ENCODE peak calls at places on chromosomes 13 and 19, in four cellular contexts. One of them, this sample, is unnamed.

GRCh38 chr19:35509018-35509652 is 4.3 kb downstream of the DMKN start:
- DNase-seq in neuronal stem cell: no peak
- DNase-seq in cardiac muscle cell: peak; percentile 63
- DNase-seq in HepG2: peak; percentile 42
- DNase-seq in this sample: no peak

GRCh38 chr19:44958090-44958489 is 2.9 kb downstream of the CLPTM1 start:
- DNase-seq in neuronal stem cell: no peak
- DNase-seq in cardiac muscle cell: no peak
- DNase-seq in HepG2: no peak
- DNase-seq in this sample: no peak

GRCh38 chr13:49976314-49977258 is 20.3 kb upstream of the TRIM13 start:
- DNase-seq in neuronal stem cell: peak; percentile 71
- DNase-seq in cardiac muscle cell: peak; percentile 85
- DNase-seq in HepG2: peak; percentile 65
- DNase-seq in this sample: peak; percentile 68

GRCh38 chr19:17967258-17968051 is 548 bp downstream of the KCNN1 start:
- DNase-seq in neuronal stem cell: no peak
- DNase-seq in cardiac muscle cell: no peak
- DNase-seq in HepG2: no peak
- DNase-seq in this sample: no peak

GRCh38 chr13:78993792-78994191 is 334.8 kb upstream of the OBI1 start:
- DNase-seq in neuronal stem cell: no peak
- DNase-seq in cardiac muscle cell: no peak
- DNase-seq in HepG2: no peak
- DNase-seq in this sample: no peak

GRCh38 chr13:92843549-92843948 is 383.1 kb upstream of the GPC6 start:
- DNase-seq in neuronal stem cell: no peak
- DNase-seq in cardiac muscle cell: no peak
- DNase-seq in HepG2: no peak
- DNase-seq in this sample: no peak

GRCh38 chr19:18029617-18030338 is 21.8 kb downstream of the ARRDC2 start:
- DNase-seq in neuronal stem cell: no peak
- DNase-seq in cardiac muscle cell: no peak
- DNase-seq in HepG2: peak; percentile 79
- DNase-seq in this sample: no peak

GRCh38 chr19:36032251-36033104 is at the start of gene CLIP3:
- DNase-seq in neuronal stem cell: peak; percentile 75
- DNase-seq in cardiac muscle cell: peak; percentile 78
- DNase-seq in HepG2: no peak
- DNase-seq in this sample: no peak

GRCh38 chr13:91142572-91142971 is 204.9 kb upstream of the MIR17HG start:
- DNase-seq in neuronal stem cell: no peak
- DNase-seq in cardiac muscle cell: no peak
- DNase-seq in HepG2: no peak
- DNase-seq in this sample: no peak

GRCh38 chr13:93227906-93228801 is 1.5 kb downstream of the GPC6 start:
- DNase-seq in neuronal stem cell: peak; percentile 89
- DNase-seq in cardiac muscle cell: peak; percentile 92
- DNase-seq in HepG2: peak; percentile 80
- DNase-seq in this sample: no peak

GRCh38 chr13:100898431-100898830 is 223.8 kb upstream of the TMTC4 start:
- DNase-seq in neuronal stem cell: no peak
- DNase-seq in cardiac muscle cell: no peak
- DNase-seq in HepG2: no peak
- DNase-seq in this sample: no peak

GRCh38 chr13:53064721-53065120 is 36.1 kb downstream of the OLFM4 start:
- DNase-seq in neuronal stem cell: no peak
- DNase-seq in cardiac muscle cell: no peak
- DNase-seq in HepG2: no peak
- DNase-seq in this sample: no peak

GRCh38 chr19:7272856-7273578 is 21.2 kb downstream of the INSR start:
- DNase-seq in neuronal stem cell: no peak
- DNase-seq in cardiac muscle cell: no peak
- DNase-seq in HepG2: no peak
- DNase-seq in this sample: no peak

GRCh38 chr19:1360818-1361461 is 22.8 kb upstream of the NDUFS7 start:
- DNase-seq in neuronal stem cell: no peak
- DNase-seq in cardiac muscle cell: no peak
- DNase-seq in HepG2: no peak
- DNase-seq in this sample: no peak

GRCh38 chr13:25881136-25881926 is 170.5 kb downstream of the SHISA2 start:
- DNase-seq in neuronal stem cell: no peak
- DNase-seq in cardiac muscle cell: no peak
- DNase-seq in HepG2: no peak
- DNase-seq in this sample: no peak

GRCh38 chr19:49132974-49133609 is 13.7 kb downstream of the PPFIA3 start:
- DNase-seq in neuronal stem cell: no peak
- DNase-seq in cardiac muscle cell: peak; percentile 17
- DNase-seq in HepG2: no peak
- DNase-seq in this sample: no peak

GRCh38 chr19:45553464-45553863 is 31.1 kb downstream of the OPA3 start:
- DNase-seq in neuronal stem cell: no peak
- DNase-seq in cardiac muscle cell: peak; percentile 44
- DNase-seq in HepG2: no peak
- DNase-seq in this sample: no peak

GRCh38 chr19:51364200-51365106 is 1.7 kb downstream of the ETFB start:
- DNase-seq in neuronal stem cell: no peak
- DNase-seq in cardiac muscle cell: no peak
- DNase-seq in HepG2: peak; percentile 76
- DNase-seq in this sample: no peak

GRCh38 chr19:40443930-40444180 is 280 bp downstream of the SERTAD3 start:
- DNase-seq in neuronal stem cell: peak; percentile 79
- DNase-seq in cardiac muscle cell: no peak
- DNase-seq in HepG2: no peak
- DNase-seq in this sample: no peak

GRCh38 chr19:28531979-28532378 is 681.0 kb downstream of the UQCRFS1 start:
- DNase-seq in neuronal stem cell: no peak
- DNase-seq in cardiac muscle cell: no peak
- DNase-seq in HepG2: no peak
- DNase-seq in this sample: no peak

GRCh38 chr13:51148952-51149573 is 38.0 kb upstream of the C13orf42 start:
- DNase-seq in neuronal stem cell: peak; percentile 51
- DNase-seq in cardiac muscle cell: peak; percentile 76
- DNase-seq in HepG2: no peak
- DNase-seq in this sample: no peak

GRCh38 chr13:90049989-90050671 is 1297.4 kb upstream of the MIR17HG start:
- DNase-seq in neuronal stem cell: no peak
- DNase-seq in cardiac muscle cell: no peak
- DNase-seq in HepG2: no peak
- DNase-seq in this sample: no peak

GRCh38 chr19:1177322-1178114 is 3.5 kb upstream of the SBNO2 start:
- DNase-seq in neuronal stem cell: no peak
- DNase-seq in cardiac muscle cell: no peak
- DNase-seq in HepG2: no peak
- DNase-seq in this sample: no peak

GRCh38 chr19:2145831-2146241 is 5.5 kb downstream of the AP3D1 start:
- DNase-seq in neuronal stem cell: no peak
- DNase-seq in cardiac muscle cell: peak; percentile 29
- DNase-seq in HepG2: no peak
- DNase-seq in this sample: no peak

GRCh38 chr19:46841458-46842083 is 9.1 kb downstream of the AP2S1 start:
- DNase-seq in neuronal stem cell: no peak
- DNase-seq in cardiac muscle cell: peak; percentile 22
- DNase-seq in HepG2: no peak
- DNase-seq in this sample: no peak

GRCh38 chr19:17209126-17210036 is 5.8 kb upstream of the USE1 start:
- DNase-seq in neuronal stem cell: peak; percentile 48
- DNase-seq in cardiac muscle cell: peak; percentile 45
- DNase-seq in HepG2: no peak
- DNase-seq in this sample: peak; percentile 83

GRCh38 chr19:51637362-51637978 is 7.3 kb upstream of the SIGLEC5 start:
- DNase-seq in neuronal stem cell: no peak
- DNase-seq in cardiac muscle cell: no peak
- DNase-seq in HepG2: peak; percentile 33
- DNase-seq in this sample: no peak

GRCh38 chr13:40583738-40584137 is 82.7 kb downstream of the FOXO1 start:
- DNase-seq in neuronal stem cell: no peak
- DNase-seq in cardiac muscle cell: no peak
- DNase-seq in HepG2: no peak
- DNase-seq in this sample: no peak
- H3K4me1 ChIP-seq in neuronal stem cell: peaks cover 18% of the 10 kb centered on the region
- H3K4me1 ChIP-seq in cardiac muscle cell: peaks cover 13% of the 10 kb centered on the region
- H3K4me1 ChIP-seq in HepG2: peaks cover 65% of the 10 kb centered on the region
- H3K4me1 ChIP-seq in this sample: peaks cover 1% of the 10 kb centered on the region

GRCh38 chr13:44236370-44236769 is 137.3 kb upstream of the SERP2 start:
- DNase-seq in neuronal stem cell: no peak
- DNase-seq in cardiac muscle cell: no peak
- DNase-seq in HepG2: no peak
- DNase-seq in this sample: no peak
- H3K4me3 ChIP-seq in neuronal stem cell: no peak overlapping the region
- H3K4me3 ChIP-seq in cardiac muscle cell: no peak overlapping the region
- H3K4me3 ChIP-seq in HepG2: no peak overlapping the region
- H3K4me3 ChIP-seq in this sample: no peak overlapping the region

GRCh38 chr19:3403489-3404323 is 37.3 kb downstream of the NFIC start:
- DNase-seq in neuronal stem cell: no peak
- DNase-seq in cardiac muscle cell: peak; percentile 96
- DNase-seq in HepG2: peak; percentile 48
- DNase-seq in this sample: no peak
- H3K4me1 ChIP-seq in neuronal stem cell: no peaks in the 10 kb centered on the region
- H3K4me1 ChIP-seq in cardiac muscle cell: peaks cover 23% of the 10 kb centered on the region
- H3K4me1 ChIP-seq in HepG2: peaks cover 59% of the 10 kb centered on the region
- H3K4me1 ChIP-seq in this sample: peaks cover 1% of the 10 kb centered on the region

DNA sequence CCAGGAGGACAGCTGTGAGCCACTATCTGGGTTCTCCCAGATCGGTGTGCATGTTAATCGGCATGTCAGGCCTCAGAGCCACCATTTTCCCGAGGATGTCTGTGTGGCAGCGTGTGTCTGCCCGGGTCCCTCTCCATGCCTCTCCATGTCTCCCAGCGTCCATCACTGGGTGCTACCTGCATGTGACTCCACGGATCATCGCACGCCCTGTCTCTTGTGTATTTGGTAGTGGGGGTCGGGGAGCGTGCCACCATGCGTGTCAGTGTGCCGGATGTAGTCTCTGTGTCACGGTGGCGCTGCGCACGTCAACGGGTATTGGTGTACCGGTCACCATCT is 5.9 kb downstream of the NFIX start:
- DNase-seq in neuronal stem cell: no peak
- DNase-seq in cardiac muscle cell: no peak
- DNase-seq in HepG2: no peak
- DNase-seq in this sample: no peak
- H3K4me3 ChIP-seq in neuronal stem cell: no peak overlapping the region
- H3K4me3 ChIP-seq in cardiac muscle cell: no peak overlapping the region
- H3K4me3 ChIP-seq in HepG2: no peak overlapping the region
- H3K4me3 ChIP-seq in this sample: no peak overlapping the region

GRCh38 chr13:113815151-113816058 is 48.5 kb downstream of the GAS6 start:
- DNase-seq in neuronal stem cell: no peak
- DNase-seq in cardiac muscle cell: no peak
- DNase-seq in HepG2: no peak
- DNase-seq in this sample: no peak

GRCh38 chr13:113818700-113819295 is 45.1 kb downstream of the GAS6 start:
- DNase-seq in neuronal stem cell: no peak
- DNase-seq in cardiac muscle cell: no peak
- DNase-seq in HepG2: no peak
- DNase-seq in this sample: no peak

GRCh38 chr13:113816248-113816924 is 47.5 kb downstream of the GAS6 start:
- DNase-seq in neuronal stem cell: no peak
- DNase-seq in cardiac muscle cell: no peak
- DNase-seq in HepG2: no peak
- DNase-seq in this sample: no peak

GRCh38 chr13:113817860-113818691 is 45.8 kb downstream of the GAS6 start:
- DNase-seq in neuronal stem cell: no peak
- DNase-seq in cardiac muscle cell: no peak
- DNase-seq in HepG2: no peak
- DNase-seq in this sample: no peak

GRCh38 chr13:113816925-113817859 is 46.7 kb downstream of the GAS6 start:
- DNase-seq in neuronal stem cell: peak; percentile 68
- DNase-seq in cardiac muscle cell: peak; percentile 90
- DNase-seq in HepG2: peak; percentile 76
- DNase-seq in this sample: peak; percentile 60
- H3K4me1 ChIP-seq in neuronal stem cell: peaks cover 13% of the 10 kb centered on the region
- H3K4me1 ChIP-seq in cardiac muscle cell: peaks cover 5% of the 10 kb centered on the region
- H3K4me1 ChIP-seq in HepG2: peaks cover 12% of the 10 kb centered on the region
- H3K4me1 ChIP-seq in this sample: no peaks in the 10 kb centered on the region

GRCh38 chr13:113109151-113110047 is 3.8 kb downstream of the F7 start:
- DNase-seq in neuronal stem cell: no peak
- DNase-seq in cardiac muscle cell: no peak
- DNase-seq in HepG2: no peak
- DNase-seq in this sample: no peak
- H3K4me3 ChIP-seq in neuronal stem cell: no peak overlapping the region
- H3K4me3 ChIP-seq in cardiac muscle cell: no peak overlapping the region
- H3K4me3 ChIP-seq in HepG2: no peak overlapping the region
- H3K4me3 ChIP-seq in this sample: peak overlapping the region; percentile 33

GRCh38 chr13:46592410-46592809 is 39.4 kb downstream of the LRCH1 start:
- DNase-seq in neuronal stem cell: no peak
- DNase-seq in cardiac muscle cell: no peak
- DNase-seq in HepG2: no peak
- DNase-seq in this sample: no peak

GRCh38 chr13:46582190-46582589 is 29.2 kb downstream of the LRCH1 start:
- DNase-seq in neuronal stem cell: no peak
- DNase-seq in cardiac muscle cell: no peak
- DNase-seq in HepG2: no peak
- DNase-seq in this sample: no peak

GRCh38 chr13:46588019-46588418 is 35.0 kb downstream of the LRCH1 start:
- DNase-seq in neuronal stem cell: no peak
- DNase-seq in cardiac muscle cell: no peak
- DNase-seq in HepG2: no peak
- DNase-seq in this sample: no peak

GRCh38 chr13:46586766-46587509 is 34.0 kb downstream of the LRCH1 start:
- DNase-seq in neuronal stem cell: no peak
- DNase-seq in cardiac muscle cell: no peak
- DNase-seq in HepG2: no peak
- DNase-seq in this sample: no peak
- H3K4me1 ChIP-seq in neuronal stem cell: peaks cover 7% of the 10 kb centered on the region
- H3K4me1 ChIP-seq in cardiac muscle cell: peaks cover 28% of the 10 kb centered on the region
- H3K4me1 ChIP-seq in HepG2: peaks cover 51% of the 10 kb centered on the region
- H3K4me1 ChIP-seq in this sample: no peaks in the 10 kb centered on the region

This sample was measured in iPS DF 6.9.